ENCODE peak calls at places on chromosomes 7 and 10, in nine cellular contexts. C is transverse colon, I is neural progenitor cell, P is tibial artery, G is HL-60, Z is uterus, R is prostate gland, W is cardiac muscle cell, X is body of pancreas. L is an unnamed sample. For H3K27me3, the result is how much of the 10 kb centered on the place peaks cover.

GRCh38 chr10:65320256-65321026 is 1605.4 kb upstream of the LRRTM3 start:
- DNase-seq in X (no peak), Z (no peak), I (no peak), R (no peak), G (no peak), W (peak), P (no peak), C (no peak), L (no peak)

GRCh38 chr10:51879238-51879637 is 179.8 kb upstream of the CSTF2T start:
- DNase-seq in G (no peak), I (no peak), R (no peak), C (no peak), W (peak), P (peak), Z (peak), X (no peak), L (no peak)

GRCh38 chr7:115676080-115676479 is 354.5 kb downstream of the TFEC start:
- DNase-seq in P (no peak), X (no peak), Z (peak), C (peak), I (peak), G (no peak), R (peak), W (peak), L (no peak)

GRCh38 chr7:105112440-105113418 is 98.7 kb downstream of the KMT2E start:
- DNase-seq in Z (no peak), C (no peak), G (no peak), W (no peak), X (peak), I (no peak), P (no peak), R (no peak), L (no peak)

GRCh38 chr10:72814134-72814790 is 79.3 kb upstream of the OIT3 start:
- DNase-seq in P (no peak), G (no peak), C (no peak), W (peak), R (no peak), Z (no peak), X (no peak), I (no peak), L (no peak)

GRCh38 chr7:33743594-33743993 is 161.7 kb upstream of the BMPER start:
- DNase-seq in G (no peak), R (peak), X (no peak), W (peak), Z (no peak), P (no peak), C (no peak), I (no peak), L (no peak)

GRCh38 chr10:49243610-49244283 is 55.2 kb upstream of the C10orf71 start:
- DNase-seq in C (no peak), X (no peak), G (no peak), W (no peak), I (no peak), R (no peak), Z (no peak), P (no peak), L (no peak)

GRCh38 chr10:101617102-101617823 is 29.1 kb downstream of the DPCD start:
- DNase-seq in G (no peak), X (no peak), W (peak), R (no peak), Z (no peak), P (no peak), I (no peak), C (no peak), L (peak)

GRCh38 chr7:139620676-139621344 is 97.3 kb downstream of the CLEC2L start:
- DNase-seq in R (no peak), I (peak), Z (peak), C (peak), X (peak), P (no peak), G (peak), W (peak), L (peak)

DNA sequence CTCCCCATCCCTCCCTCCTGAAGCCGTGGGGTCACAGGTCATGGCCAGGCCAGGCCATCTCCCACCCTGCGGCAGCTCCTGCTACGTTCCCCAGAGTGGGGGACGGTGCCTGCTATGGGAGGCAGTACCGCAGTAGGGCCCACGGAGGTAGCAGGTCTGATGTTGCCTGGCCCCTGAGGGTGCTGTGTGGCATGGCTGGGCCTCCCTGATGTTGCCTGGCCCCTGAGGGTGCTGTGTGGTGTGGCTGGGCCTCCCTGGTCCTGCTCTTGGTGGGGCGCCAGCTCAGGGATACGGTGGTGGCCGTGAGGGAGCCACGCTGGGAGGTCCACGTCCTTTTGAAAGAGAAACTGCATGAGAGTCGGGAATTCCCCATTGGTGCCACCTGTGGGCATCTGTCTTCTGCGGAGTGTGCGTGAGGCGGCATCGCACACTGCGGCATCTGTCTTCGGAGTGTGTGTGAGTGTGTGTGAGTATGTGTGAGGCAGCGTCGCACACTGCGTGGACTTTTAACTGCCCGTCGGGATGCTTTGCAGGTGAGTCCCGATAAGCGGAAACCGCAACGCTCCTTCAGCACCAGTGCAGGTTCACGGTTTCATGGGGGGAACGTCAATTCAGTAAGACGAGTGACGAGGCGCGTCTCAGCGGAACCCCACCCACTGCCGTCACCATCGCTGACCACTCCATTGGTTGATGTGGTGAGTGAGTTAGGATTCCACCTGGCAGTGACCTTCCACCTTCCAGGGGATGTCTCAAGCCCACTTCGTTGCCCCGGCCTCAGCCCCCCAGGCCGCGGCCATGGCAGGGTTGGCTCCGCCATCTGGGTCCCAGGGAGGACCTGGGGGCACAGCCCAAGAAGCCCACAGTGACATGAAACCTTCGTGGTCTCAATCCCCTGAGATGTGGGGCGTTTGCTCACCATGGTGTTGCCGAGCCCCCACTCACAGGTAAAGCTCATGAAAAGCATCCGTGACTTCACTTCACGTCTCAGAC is 51.2 kb upstream of the CFAP46 start:
- DNase-seq in C (no peak), P (no peak), X (no peak), W (no peak), Z (no peak), R (no peak), I (no peak), G (no peak), L (no peak)
- H3K4me3 ChIP-seq in C (no peak), P (peak), X (no peak), W (no peak), Z (peak), R (no peak), I (no peak), G (no peak), L (no peak)

DNA sequence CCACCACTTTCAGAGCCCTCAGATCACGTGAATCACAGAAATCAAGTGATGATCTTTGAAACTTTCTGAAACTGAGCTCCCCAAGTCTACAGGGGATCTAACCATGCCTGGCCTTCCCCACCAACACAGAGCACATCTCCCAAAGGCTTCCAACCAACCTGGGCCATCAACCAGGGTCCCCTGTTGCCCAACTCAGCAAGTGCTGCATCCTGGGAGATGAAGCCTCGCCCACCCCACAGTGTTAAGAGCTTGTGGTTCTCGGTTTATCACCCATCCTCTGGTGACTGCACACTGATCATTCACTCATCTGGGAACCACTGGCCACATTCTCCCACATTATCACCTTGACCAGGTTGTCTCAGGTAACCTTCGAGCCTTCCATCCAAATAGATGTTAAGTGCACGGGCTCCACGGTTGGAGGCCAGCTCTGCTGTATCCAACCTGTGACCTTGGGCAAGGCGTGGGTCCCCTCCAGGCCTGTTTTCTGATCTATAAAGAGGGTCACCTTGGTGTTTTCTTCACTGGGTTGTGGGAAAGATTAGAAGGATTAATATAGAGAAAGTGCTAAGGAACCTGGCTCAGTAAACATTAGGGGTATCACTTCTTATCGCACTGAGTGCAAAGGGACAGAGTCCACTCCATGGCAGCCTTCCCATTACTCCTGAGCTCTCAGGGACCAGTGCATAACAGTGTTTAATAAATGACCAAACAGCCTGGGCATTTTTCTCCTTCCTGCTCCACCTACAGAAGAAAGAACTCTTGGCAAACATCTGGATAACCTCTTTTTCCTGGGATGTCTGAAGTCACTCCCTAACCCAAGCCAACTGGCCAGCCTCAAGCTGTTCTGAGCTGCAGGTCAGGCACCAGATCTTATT is 3.5 kb downstream of the ZNF488 start:
- DNase-seq in R (no peak), W (no peak), C (peak), P (no peak), G (no peak), I (no peak), Z (no peak), X (peak), L (peak)
- H3K27me3 ChIP-seq in R (under half), W (under half), C (under half), P (under half), G (under half), I (under half), Z (under half), X (under half), L (under half)

DNA sequence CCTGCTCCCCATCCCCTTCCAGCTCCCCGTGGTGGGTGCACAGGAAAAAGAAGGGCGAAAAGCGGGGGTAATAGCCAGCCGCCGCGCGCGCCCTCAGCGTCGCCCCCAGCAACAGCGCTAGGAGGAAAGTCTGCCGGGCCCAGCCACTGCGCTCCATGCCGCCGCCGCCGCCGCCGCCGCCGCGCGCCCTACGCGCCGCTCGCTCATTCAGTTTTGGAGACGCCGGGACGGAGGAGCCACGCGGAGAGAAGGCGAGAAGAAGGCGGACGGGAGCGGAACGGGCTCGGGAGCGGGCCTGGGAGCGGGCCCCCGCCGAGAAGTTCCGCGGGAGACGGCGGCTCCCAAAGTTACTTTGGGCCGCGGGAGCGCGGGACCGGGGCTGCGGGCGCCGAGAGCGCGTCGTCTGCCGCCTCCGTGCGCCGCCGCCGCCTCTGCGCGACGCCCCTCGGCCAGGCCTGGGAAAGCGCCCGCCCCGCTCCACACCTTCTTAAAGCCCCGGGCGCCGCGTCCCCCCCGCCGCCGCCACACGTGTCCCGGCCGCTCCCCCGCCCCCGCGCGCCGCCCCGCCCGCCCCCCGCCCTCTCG is at the start of gene RELN:
- DNase-seq in X (no peak), W (peak), P (no peak), R (no peak), C (no peak), I (peak), G (no peak), Z (no peak), L (peak)
- H3K4me3 ChIP-seq in X (no peak), W (peak), P (peak), R (peak), C (peak), I (peak), G (no peak), Z (peak), L (peak)

GRCh38 chr10:86362566-86363183 is 3.9 kb downstream of the GRID1 start:
- DNase-seq in R (no peak), W (no peak), X (no peak), C (peak), G (no peak), Z (peak), P (peak), I (no peak), L (no peak)
- H3K27me3 ChIP-seq in R (under half), W (half or more), X (under half), C (half or more), G (under half), Z (under half), P (under half), I (half or more), L (half or more)

GRCh38 chr10:29248987-29249386 is 39.9 kb upstream of the LYZL1 start:
- DNase-seq in Z (no peak), X (no peak), G (no peak), R (no peak), C (no peak), I (no peak), P (no peak), W (no peak), L (no peak)
- H3K4me3 ChIP-seq in Z (no peak), X (no peak), G (no peak), R (no peak), C (no peak), I (no peak), P (no peak), W (no peak), L (no peak)

L was measured in H7.